ENCODE peak calls at places on chromosomes 4 and X, in six cellular contexts. S, K, E, N, D and P are unnamed samples.

GRCh38 chr4:101931619-101932018 is 141.1 kb downstream of the BANK1 start:
- DNase-seq in S (no peak), K (no peak), E (no peak), N (no peak), D (no peak), P (no peak)

GRCh38 chrX:77398341-77398740 is 48.8 kb upstream of the FGF16 start:
- DNase-seq in S (no peak), K (no peak), E (no peak), N (no peak), D (no peak), P (no peak)

GRCh38 chr4:23938796-23939195 is 48.9 kb upstream of the PPARGC1A start:
- DNase-seq in S (no peak), K (no peak), E (no peak), N (no peak), D (no peak), P (no peak)

GRCh38 chr4:173529505-173530325 is at the start of gene HAND2:
- DNase-seq in S (peak), K (peak), E (peak), N (no peak), D (no peak), P (no peak)

GRCh38 chr4:189299706-189300105 is 641.0 kb upstream of the FRG1 start:
- DNase-seq in S (no peak), K (no peak), E (no peak), N (no peak), D (no peak), P (no peak)

GRCh38 chr4:171378323-171378722 is 434.9 kb upstream of the GALNTL6 start:
- DNase-seq in S (no peak), K (no peak), E (no peak), N (no peak), D (no peak), P (no peak)

GRCh38 chrX:103063191-103063845 is 653 bp downstream of the BEX1 start:
- DNase-seq in S (peak), K (no peak), E (peak), N (no peak), D (no peak), P (no peak)

GRCh38 chr4:3747582-3747906 is 18.6 kb upstream of the ADRA2C start:
- DNase-seq in S (peak), K (no peak), E (no peak), N (no peak), D (no peak), P (no peak)

GRCh38 chr4:55318541-55319129 is 27.4 kb upstream of the SRD5A3 start:
- DNase-seq in S (no peak), K (no peak), E (no peak), N (no peak), D (no peak), P (no peak)

GRCh38 chr4:74624351-74625151 is 169.8 kb downstream of the BTC start:
- DNase-seq in S (no peak), K (no peak), E (peak), N (peak), D (no peak), P (no peak)

GRCh38 chr4:123848615-123849014 is 452.0 kb downstream of the SPRY1 start:
- DNase-seq in S (no peak), K (no peak), E (peak), N (no peak), D (no peak), P (no peak)

GRCh38 chr4:167606551-167606950 is 372.3 kb upstream of the SPOCK3 start:
- DNase-seq in S (no peak), K (no peak), E (no peak), N (no peak), D (no peak), P (no peak)

GRCh38 chr4:101306225-101306624 is 41.1 kb downstream of the PPP3CA start:
- DNase-seq in S (peak), K (no peak), E (no peak), N (no peak), D (no peak), P (no peak)

GRCh38 chrX:37349131-37350033 is at the start of gene PRRG1:
- DNase-seq in S (peak), K (peak), E (peak), N (no peak), D (peak), P (peak)

GRCh38 chr4:127648061-127648460 is 15.3 kb downstream of the INTU start:
- DNase-seq in S (no peak), K (no peak), E (no peak), N (no peak), D (no peak), P (no peak)

GRCh38 chr4:18020671-18021469 is 685 bp downstream of the LCORL start:
- DNase-seq in S (peak), K (peak), E (peak), N (peak), D (peak), P (no peak)

GRCh38 chrX:1481636-1482529 is 29.2 kb upstream of the ASMTL start:
- DNase-seq in S (peak), K (peak), E (peak), N (peak), D (no peak), P (no peak)

GRCh38 chr4:43047044-43047443 is 154.5 kb downstream of the GRXCR1 start:
- DNase-seq in S (no peak), K (no peak), E (no peak), N (no peak), D (no peak), P (no peak)

GRCh38 chr4:47913858-47914218 is 545 bp downstream of the NFXL1 start:
- DNase-seq in S (peak), K (peak), E (peak), N (no peak), D (no peak), P (no peak)

GRCh38 chrX:149003863-149004660 is 501.0 kb downstream of the IDS start:
- DNase-seq in S (no peak), K (no peak), E (peak), N (no peak), D (no peak), P (no peak)

GRCh38 chr4:80266267-80266901 is at the start of gene FGF5:
- DNase-seq in S (peak), K (no peak), E (peak), N (peak), D (no peak), P (peak)

GRCh38 chrX:97102938-97103337 is 219.2 kb downstream of the RPA4 start:
- DNase-seq in S (no peak), K (no peak), E (no peak), N (no peak), D (no peak), P (no peak)

GRCh38 chrX:1385251-1385794 is 6.6 kb downstream of the SLC25A6 start:
- DNase-seq in S (peak), K (no peak), E (no peak), N (no peak), D (no peak), P (no peak)

GRCh38 chrX:104310084-104310483 is 55.4 kb upstream of the ESX1 start:
- DNase-seq in S (no peak), K (no peak), E (peak), N (no peak), D (no peak), P (no peak)

GRCh38 chrX:84188320-84188834 is 378 bp upstream of the RPS6KA6 start:
- DNase-seq in S (no peak), K (peak), E (peak), N (no peak), D (peak), P (peak)

GRCh38 chr4:88062311-88062710 is 54.9 kb downstream of the PKD2 start:
- DNase-seq in S (no peak), K (no peak), E (no peak), N (no peak), D (no peak), P (no peak)

GRCh38 chrX:44908198-44908597 is 35.2 kb downstream of the KDM6A start:
- DNase-seq in S (no peak), K (no peak), E (peak), N (no peak), D (no peak), P (no peak)

GRCh38 chrX:46208225-46208854 is 336.9 kb downstream of the ZNF674 start:
- DNase-seq in S (no peak), K (no peak), E (no peak), N (no peak), D (no peak), P (no peak)

GRCh38 chrX:65924938-65925507 is 114.9 kb downstream of the VSIG4 start:
- DNase-seq in S (no peak), K (no peak), E (no peak), N (no peak), D (no peak), P (no peak)

GRCh38 chr4:94880976-94881375 is 123.2 kb downstream of the BMPR1B start:
- DNase-seq in S (no peak), K (no peak), E (no peak), N (no peak), D (no peak), P (no peak)

GRCh38 chr4:96670381-96670780 is 830.5 kb downstream of the PDHA2 start:
- DNase-seq in S (no peak), K (no peak), E (no peak), N (no peak), D (no peak), P (no peak)

GRCh38 chr4:47747846-47748494 is 89.9 kb downstream of the CORIN start:
- DNase-seq in S (no peak), K (no peak), E (no peak), N (no peak), D (no peak), P (no peak)

GRCh38 chr4:119894650-119895208 is 171.9 kb downstream of the MAD2L1 start:
- DNase-seq in S (no peak), K (no peak), E (no peak), N (no peak), D (no peak), P (no peak)

GRCh38 chrX:22389544-22390243 is 117.0 kb downstream of the CBLL2 start:
- DNase-seq in S (no peak), K (no peak), E (peak), N (peak), D (no peak), P (no peak)

GRCh38 chrX:145825896-145826295 is 8.3 kb downstream of the SLITRK2 start:
- DNase-seq in S (peak), K (no peak), E (peak), N (no peak), D (no peak), P (no peak)

DNA sequence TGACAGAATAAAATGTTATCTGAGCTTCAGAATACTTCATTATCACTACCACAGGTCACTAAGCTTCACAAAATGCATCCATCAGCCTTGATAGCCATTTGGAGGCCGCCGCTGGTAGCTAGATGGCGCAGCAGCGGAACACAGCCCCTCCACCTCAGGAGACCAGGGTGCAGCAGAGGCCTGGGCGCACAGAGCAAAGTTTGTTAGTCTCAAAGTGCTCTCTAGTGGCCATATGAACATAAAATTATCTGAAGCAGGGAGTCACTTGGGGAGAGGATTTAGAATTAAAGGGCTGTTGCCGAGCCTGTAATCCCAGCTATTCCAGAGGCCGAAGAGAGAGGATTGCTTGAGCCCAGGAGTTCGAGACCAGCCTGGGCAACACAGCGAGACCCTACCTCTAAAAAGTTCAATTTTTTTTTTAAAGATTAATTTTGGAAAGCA is 8.1 kb upstream of the DCTD start:
- DNase-seq in S (peak), K (peak), E (peak), N (no peak), D (no peak), P (no peak)
- TF ChIP-seq CTCF in S (peak), K (peak), E (peak), N (peak), D (no peak), P (peak)

GRCh38 chr4:12933760-12934221 is 550.3 kb downstream of the RAB28 start:
- DNase-seq in S (no peak), K (no peak), E (no peak), N (no peak), D (no peak), P (no peak)
- TF ChIP-seq CTCF in S (no peak), K (no peak), E (no peak), N (no peak), D (no peak), P (no peak)

DNA sequence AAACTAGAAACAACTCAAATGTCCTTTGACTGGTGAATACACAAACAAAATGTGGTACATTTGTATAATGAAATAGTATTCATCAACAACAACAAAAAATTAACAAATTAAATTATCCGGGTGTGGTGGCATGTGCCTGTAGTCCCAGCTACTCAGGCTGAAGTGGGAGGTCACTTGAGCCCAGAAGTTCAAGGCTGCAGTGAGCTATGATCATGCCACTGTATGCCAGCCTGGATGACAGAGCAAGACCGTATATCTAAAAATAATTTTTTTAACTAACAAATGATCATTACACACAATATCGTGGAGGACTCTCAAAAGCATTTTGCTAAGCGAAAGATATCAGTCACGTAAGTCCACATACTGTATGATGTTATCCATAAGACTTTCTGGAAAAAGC is 71.6 kb upstream of the SORBS2 start:
- DNase-seq in S (no peak), K (no peak), E (no peak), N (no peak), D (no peak), P (no peak)
- TF ChIP-seq CTCF in S (no peak), K (no peak), E (no peak), N (no peak), D (no peak), P (no peak)

GRCh38 chrX:18899796-18900380 is 84.0 kb downstream of the PHKA2 start:
- DNase-seq in S (peak), K (no peak), E (peak), N (no peak), D (no peak), P (peak)
- TF ChIP-seq CTCF in S (peak), K (no peak), E (peak), N (peak), D (no peak), P (peak)

DNA sequence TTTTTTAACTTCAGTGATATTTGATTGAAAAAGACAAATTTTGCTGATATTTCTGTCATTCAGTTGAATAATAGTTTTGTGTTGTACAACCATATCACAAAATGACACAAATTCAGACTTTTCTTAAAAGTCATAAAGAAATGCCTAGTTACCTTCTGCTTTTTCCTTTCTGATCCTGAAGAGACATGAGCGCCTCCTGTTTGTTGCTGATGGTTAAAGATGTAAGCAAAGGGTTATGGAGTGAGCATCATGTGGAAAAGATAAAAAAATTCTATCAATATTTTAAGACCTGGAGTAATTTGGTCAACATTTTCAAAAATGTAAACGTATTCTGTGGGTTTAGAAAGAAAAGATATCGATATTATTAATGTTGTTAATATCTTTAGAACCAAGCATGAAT is 669.9 kb upstream of the NR3C2 start:
- DNase-seq in S (no peak), K (no peak), E (no peak), N (no peak), D (no peak), P (no peak)
- TF ChIP-seq CTCF in S (peak), K (no peak), E (no peak), N (no peak), D (no peak), P (peak)

GRCh38 chr4:77994194-77994721 is 62.9 kb upstream of the FRAS1 start:
- DNase-seq in S (peak), K (peak), E (peak), N (no peak), D (no peak), P (no peak)
- TF ChIP-seq CTCF in S (peak), K (peak), E (peak), N (peak), D (no peak), P (peak)

GRCh38 chrX:19705196-19705769 is 182.1 kb downstream of the SH3KBP1 start:
- DNase-seq in S (no peak), K (no peak), E (no peak), N (no peak), D (no peak), P (no peak)
- TF ChIP-seq CTCF in S (no peak), K (no peak), E (no peak), N (no peak), D (no peak), P (no peak)

GRCh38 chr4:146192060-146192459 is 16.5 kb downstream of the LSM6 start:
- DNase-seq in S (no peak), K (peak), E (no peak), N (no peak), D (no peak), P (no peak)
- TF ChIP-seq CTCF in S (peak), K (no peak), E (no peak), N (peak), D (no peak), P (no peak)

GRCh38 chrX:8848921-8849320 is 47.7 kb upstream of the FAM9A start:
- DNase-seq in S (no peak), K (no peak), E (no peak), N (peak), D (no peak), P (no peak)

GRCh38 chrX:8846271-8846670 is 45.1 kb upstream of the FAM9A start:
- DNase-seq in S (no peak), K (no peak), E (no peak), N (peak), D (no peak), P (no peak)

GRCh38 chrX:8849462-8849861 is 48.3 kb upstream of the FAM9A start:
- DNase-seq in S (no peak), K (no peak), E (no peak), N (no peak), D (no peak), P (no peak)

GRCh38 chrX:8851487-8851886 is 50.3 kb upstream of the FAM9A start:
- DNase-seq in S (no peak), K (no peak), E (no peak), N (no peak), D (no peak), P (no peak)

DNA sequence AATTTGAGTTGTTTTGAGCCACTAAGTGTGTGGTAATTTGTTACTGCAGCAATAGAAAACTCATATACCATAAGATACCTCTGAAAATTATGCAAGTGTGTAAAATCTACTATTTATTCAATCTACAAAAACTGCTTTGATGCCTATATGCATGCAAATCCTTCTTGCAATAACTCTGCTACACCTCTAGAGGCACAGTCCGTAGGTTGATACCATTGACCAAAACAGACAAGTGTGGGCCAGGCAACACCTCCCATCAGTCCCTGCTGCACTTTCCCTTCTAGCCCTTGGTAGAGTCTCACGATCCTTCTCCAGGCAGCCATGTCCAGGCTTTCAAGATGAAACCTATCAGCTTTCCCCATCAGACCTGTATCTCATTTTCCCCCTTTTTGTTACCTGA is 48.8 kb upstream of the FAM9A start:
- DNase-seq in S (no peak), K (no peak), E (no peak), N (no peak), D (no peak), P (no peak)
- TF ChIP-seq CTCF in S (peak), K (no peak), E (no peak), N (peak), D (no peak), P (no peak)